ENCODE peak calls at places on chromosomes 2 and 18, in four cellular contexts. T, X, R and P are unnamed samples.

GRCh38 chr2:234587341-234588053 is 90.6 kb upstream of the ARL4C start:
- DNase-seq in T (no peak), X (no peak), R (no peak), P (no peak)

GRCh38 chr2:43405829-43406228 is 179.4 kb upstream of the ZFP36L2 start:
- DNase-seq in T (no peak), X (no peak), R (no peak), P (no peak)

GRCh38 chr2:20538308-20539132 is 91.6 kb downstream of the RHOB start:
- DNase-seq in T (no peak), X (no peak), R (no peak), P (no peak)

GRCh38 chr18:42268793-42269192 is 313.8 kb downstream of the PIK3C3 start:
- DNase-seq in T (no peak), X (no peak), R (no peak), P (no peak)

GRCh38 chr2:17326717-17327116 is 191.5 kb downstream of the RAD51AP2 start:
- DNase-seq in T (no peak), X (no peak), R (no peak), P (no peak)

GRCh38 chr2:149594411-149594810 is 6.8 kb upstream of the MMADHC start:
- DNase-seq in T (no peak), X (no peak), R (no peak), P (no peak)

GRCh38 chr2:99637157-99637697 is 147.4 kb upstream of the REV1 start:
- DNase-seq in T (no peak), X (no peak), R (no peak), P (peak; percentile 95)

GRCh38 chr18:40413160-40413559 is 1541.9 kb upstream of the PIK3C3 start:
- DNase-seq in T (peak; percentile 69), X (no peak), R (no peak), P (no peak)

GRCh38 chr2:11784747-11785610 is 38.5 kb downstream of the LPIN1 start:
- DNase-seq in T (peak; percentile 75), X (peak; percentile 49), R (no peak), P (peak; percentile 31)

GRCh38 chr2:229275506-229275905 is 4.4 kb upstream of the PID1 start:
- DNase-seq in T (no peak), X (no peak), R (no peak), P (no peak)

GRCh38 chr2:219571311-219572236 is at the start of gene OBSL1:
- DNase-seq in T (peak; percentile 95), X (peak; percentile 70), R (peak; percentile 78), P (no peak)

GRCh38 chr2:84878896-84879594 is 1.8 kb downstream of the TRABD2A start:
- DNase-seq in T (no peak), X (no peak), R (no peak), P (no peak)

GRCh38 chr2:191222952-191223351 is 22.3 kb upstream of the MYO1B start:
- DNase-seq in T (no peak), X (no peak), R (no peak), P (no peak)

GRCh38 chr18:11976882-11977281 is 4.4 kb upstream of the IMPA2 start:
- DNase-seq in T (no peak), X (no peak), R (no peak), P (no peak)

GRCh38 chr18:40974448-40974847 is 980.6 kb upstream of the PIK3C3 start:
- DNase-seq in T (no peak), X (no peak), R (no peak), P (no peak)

GRCh38 chr2:207288628-207289027 is 122.9 kb upstream of the KLF7 start:
- DNase-seq in T (no peak), X (no peak), R (no peak), P (no peak)

GRCh38 chr2:201984333-201984732 is 49.3 kb upstream of the FZD7 start:
- DNase-seq in T (no peak), X (no peak), R (no peak), P (no peak)

GRCh38 chr18:25516121-25516520 is 164.2 kb upstream of the ZNF521 start:
- DNase-seq in T (no peak), X (no peak), R (no peak), P (peak; percentile 76)

GRCh38 chr2:152546230-152546837 is 170.9 kb downstream of the PRPF40A start:
- DNase-seq in T (no peak), X (no peak), R (no peak), P (no peak)

GRCh38 chr2:230067990-230068657 is 600 bp downstream of the SLC16A14 start:
- DNase-seq in T (peak; percentile 82), X (peak; percentile 19), R (no peak), P (no peak)

GRCh38 chr2:29480423-29480822 is 365.2 kb downstream of the CLIP4 start:
- DNase-seq in T (no peak), X (no peak), R (no peak), P (no peak)

GRCh38 chr2:46780801-46781445 is 134.7 kb downstream of the MCFD2 start:
- DNase-seq in T (peak; percentile 86), X (no peak), R (no peak), P (peak; percentile 8)

GRCh38 chr18:10274327-10274726 is 180.1 kb upstream of the APCDD1 start:
- DNase-seq in T (no peak), X (no peak), R (no peak), P (no peak)

GRCh38 chr18:36179562-36180334 is 7.5 kb upstream of the MOCOS start:
- DNase-seq in T (no peak), X (no peak), R (no peak), P (peak; percentile 5)

GRCh38 chr2:113304702-113305101 is 26.0 kb upstream of the PAX8 start:
- DNase-seq in T (no peak), X (no peak), R (no peak), P (no peak)

GRCh38 chr2:186349508-186349907 is 136.6 kb upstream of the ZC3H15 start:
- DNase-seq in T (no peak), X (no peak), R (peak; percentile 43), P (no peak)

GRCh38 chr2:61566566-61566965 is 28.4 kb upstream of the XPO1 start:
- DNase-seq in T (no peak), X (no peak), R (no peak), P (no peak)

GRCh38 chr2:110655701-110656100 is 22.2 kb downstream of the BUB1 start:
- DNase-seq in T (no peak), X (no peak), R (no peak), P (no peak)

GRCh38 chr18:72675394-72675793 is 131.3 kb upstream of the CBLN2 start:
- DNase-seq in T (peak; percentile 66), X (no peak), R (peak; percentile 48), P (no peak)

GRCh38 chr2:100691846-100692245 is 128.1 kb upstream of the NPAS2 start:
- DNase-seq in T (no peak), X (no peak), R (no peak), P (no peak)

GRCh38 chr2:217741381-217741955 is 261.3 kb downstream of the TNS1 start:
- DNase-seq in T (no peak), X (no peak), R (no peak), P (no peak)

GRCh38 chr18:12011962-12012549 is 30.7 kb downstream of the IMPA2 start:
- DNase-seq in T (no peak), X (no peak), R (no peak), P (no peak)

GRCh38 chr2:221074238-221074637 is 497.9 kb downstream of the EPHA4 start:
- DNase-seq in T (no peak), X (no peak), R (no peak), P (no peak)

GRCh38 chr2:176461098-176461497 is 191.9 kb downstream of the MTX2 start:
- DNase-seq in T (no peak), X (no peak), R (no peak), P (no peak)

GRCh38 chr2:216148983-216149382 is 39.8 kb downstream of the XRCC5 start:
- DNase-seq in T (no peak), X (no peak), R (no peak), P (no peak)

GRCh38 chr18:76134631-76135030 is 360.4 kb downstream of the ZNF516 start:
- DNase-seq in T (no peak), X (peak; percentile 65), R (no peak), P (peak; percentile 3)

GRCh38 chr18:28791101-28791500 is 614.2 kb upstream of the CDH2 start:
- DNase-seq in T (no peak), X (no peak), R (no peak), P (no peak)

GRCh38 chr18:28789460-28789859 is 612.5 kb upstream of the CDH2 start:
- DNase-seq in T (no peak), X (no peak), R (no peak), P (no peak)

GRCh38 chr18:28793911-28794310 is 617.0 kb upstream of the CDH2 start:
- DNase-seq in T (no peak), X (no peak), R (no peak), P (no peak)

GRCh38 chr18:28792404-28793103 is 615.6 kb upstream of the CDH2 start:
- DNase-seq in T (no peak), X (no peak), R (no peak), P (no peak)

GRCh38 chr18:28794459-28795245 is 617.7 kb upstream of the CDH2 start:
- DNase-seq in T (no peak), X (no peak), R (peak; percentile 68), P (no peak)
- H3K4me2 ChIP-seq in T (no peak overlapping the region), X (no peak overlapping the region), R (peak overlapping the region; percentile 27), P (no peak overlapping the region)

GRCh38 chr2:101725515-101726192 is 28.1 kb downstream of the MAP4K4 start:
- DNase-seq in T (peak; percentile 79), X (no peak), R (no peak), P (peak; percentile 45)
- TF ChIP-seq CTCF in T (peak; percentile 56), X (no peak), R (no peak), P (peak; percentile 76)

DNA sequence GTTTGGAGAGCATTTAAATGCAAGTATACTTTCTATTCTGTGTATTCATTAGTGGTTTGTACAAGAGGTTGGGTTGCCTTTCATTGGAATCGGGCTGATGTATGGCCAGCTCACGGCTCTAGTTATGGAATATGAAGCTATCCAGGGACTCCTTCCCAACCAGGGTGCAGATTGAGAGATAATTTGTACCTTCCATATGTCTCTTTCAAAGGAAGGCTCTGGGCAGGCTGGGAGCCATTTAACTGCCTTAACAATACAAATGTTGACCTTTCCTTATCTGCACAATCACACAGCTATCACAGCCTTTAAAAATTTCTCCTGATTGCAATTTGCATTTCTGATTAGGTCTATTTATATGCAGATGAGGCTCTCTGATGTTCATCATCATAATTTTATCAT is 58.7 kb downstream of the MYO3B start:
- DNase-seq in T (no peak), X (no peak), R (no peak), P (no peak)
- H3K4me2 ChIP-seq in T (peak overlapping the region; percentile 17), X (no peak overlapping the region), R (no peak overlapping the region), P (no peak overlapping the region)

DNA sequence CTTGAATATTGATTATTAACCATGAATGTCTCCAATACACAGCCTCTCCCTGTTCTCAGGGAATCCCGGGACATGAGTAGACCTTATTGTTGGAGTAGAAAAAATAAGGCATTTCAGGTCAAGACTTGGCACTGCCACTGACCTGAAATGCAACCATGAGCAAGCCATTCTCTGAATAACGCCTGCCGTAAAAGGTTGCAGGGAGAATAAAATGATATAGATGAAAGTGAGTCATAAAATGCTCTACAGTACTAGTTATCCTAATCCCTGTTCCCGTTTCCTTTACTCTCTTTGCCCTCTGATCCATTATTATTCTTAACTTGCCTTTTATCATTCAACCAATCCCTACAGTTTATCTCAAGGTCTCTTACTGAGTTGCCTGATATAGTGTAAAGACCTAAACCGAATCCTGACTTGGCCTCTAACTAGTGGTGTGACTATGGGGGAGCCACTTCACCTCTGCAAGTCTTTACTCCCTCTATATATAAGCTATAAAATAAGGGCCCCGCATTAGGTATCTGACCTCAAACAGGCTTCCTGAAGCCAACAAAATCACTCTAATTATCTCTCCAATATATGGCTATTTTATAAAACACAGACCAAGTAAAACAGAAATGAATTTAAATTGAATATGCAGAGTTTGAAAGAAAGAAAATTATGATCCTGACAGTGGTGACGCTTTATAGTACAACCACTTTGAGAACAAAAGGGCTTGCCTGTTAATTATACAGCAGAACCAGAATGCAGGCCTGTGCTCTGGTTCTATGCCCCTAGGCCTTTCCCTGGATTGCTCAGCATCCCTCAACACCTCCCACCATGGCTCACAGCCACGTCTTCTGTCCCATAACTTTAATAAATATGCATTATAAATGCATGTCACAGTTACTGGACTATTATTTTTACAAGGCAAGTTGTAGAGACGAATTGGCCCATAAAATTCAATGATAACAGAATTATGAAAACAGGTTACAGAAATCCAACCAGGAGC is 183.1 kb downstream of the STK39 start:
- DNase-seq in T (peak; percentile 24), X (no peak), R (no peak), P (no peak)
- TF ChIP-seq CTCF in T (no peak), X (no peak), R (no peak), P (no peak)